ENCODE peak calls at places on chromosomes 6 and 20, in ten cellular contexts. I, P, L, F, R, G, O, Y, D and T are unnamed samples.

GRCh38 chr6:12536416-12536815 is 180.2 kb upstream of the PHACTR1 start:
- DNase-seq in I (no peak), P (no peak), L (no peak), F (no peak), R (no peak), G (no peak), O (no peak), Y (no peak), D (no peak), T (no peak)

GRCh38 chr6:133225560-133225959 is 15.6 kb upstream of the EYA4 start:
- DNase-seq in I (no peak), P (no peak), L (no peak), F (no peak), R (no peak), G (no peak), O (no peak), Y (no peak), D (no peak), T (no peak)

GRCh38 chr6:72643214-72643613 is 21.4 kb downstream of the KCNQ5 start:
- DNase-seq in I (no peak), P (no peak), L (no peak), F (no peak), R (no peak), G (no peak), O (no peak), Y (no peak), D (no peak), T (no peak)

GRCh38 chr6:81892911-81893310 is 140.4 kb upstream of the TENT5A start:
- DNase-seq in I (no peak), P (no peak), L (no peak), F (no peak), R (no peak), G (no peak), O (no peak), Y (no peak), D (no peak), T (no peak)

GRCh38 chr6:111759836-111760785 is 113.1 kb downstream of the FYN start:
- DNase-seq in I (no peak), P (no peak), L (no peak), F (no peak), R (no peak), G (no peak), O (no peak), Y (no peak), D (peak; percentile 98), T (peak; percentile 64)

GRCh38 chr6:34341481-34341971 is 50.9 kb downstream of the NUDT3 start:
- DNase-seq in I (no peak), P (peak; percentile 26), L (no peak), F (peak; percentile 38), R (no peak), G (no peak), O (no peak), Y (no peak), D (peak; percentile 70), T (no peak)

GRCh38 chr20:46710149-46710913 is 882 bp downstream of the SLC2A10 start:
- DNase-seq in I (no peak), P (no peak), L (no peak), F (no peak), R (no peak), G (no peak), O (no peak), Y (no peak), D (no peak), T (no peak)

GRCh38 chr20:51616060-51616459 is 73.5 kb upstream of the NFATC2 start:
- DNase-seq in I (no peak), P (no peak), L (no peak), F (no peak), R (no peak), G (no peak), O (no peak), Y (no peak), D (no peak), T (no peak)

GRCh38 chr6:151916680-151917164 is 109.2 kb downstream of the ESR1 start:
- DNase-seq in I (no peak), P (peak; percentile 28), L (no peak), F (peak; percentile 97), R (no peak), G (no peak), O (peak; percentile 11), Y (no peak), D (peak; percentile 65), T (no peak)

DNA sequence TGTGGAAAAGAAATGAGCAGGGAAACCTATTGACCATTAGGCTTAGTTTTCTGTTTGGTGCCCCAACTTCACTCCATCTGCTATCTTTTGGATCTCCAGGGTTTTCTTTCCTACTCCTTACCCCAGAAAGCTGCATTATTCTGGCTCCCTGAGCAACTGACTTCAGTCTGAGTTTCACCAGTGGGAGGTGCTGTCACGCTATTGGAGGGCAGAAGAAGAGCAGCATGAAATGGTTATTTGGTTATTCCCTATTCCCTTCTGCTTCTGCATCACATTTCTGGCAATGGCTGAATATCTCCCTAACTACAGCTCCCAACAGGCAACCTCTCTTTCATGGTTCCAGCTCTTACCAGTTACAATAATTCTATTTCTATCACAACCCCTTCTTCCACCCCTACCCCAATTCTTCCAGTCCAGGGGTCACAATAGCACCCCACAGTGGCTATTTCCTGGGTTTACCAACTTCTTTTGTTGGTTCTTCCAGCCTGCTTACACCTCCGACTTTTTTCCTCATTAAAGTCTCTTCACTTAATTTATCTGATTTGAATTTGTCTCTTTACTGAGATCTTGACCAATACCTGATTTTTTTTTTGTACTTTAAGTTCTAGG is 311.5 kb downstream of the PLCB1 start:
- DNase-seq in I (no peak), P (no peak), L (no peak), F (no peak), R (no peak), G (no peak), O (no peak), Y (no peak), D (no peak), T (no peak)
- TF ChIP-seq CTCF in I (no peak), P (no peak), L (no peak), F (peak; percentile 52), R (no peak), G (no peak), O (no peak), Y (no peak), D (no peak), T (no peak)

GRCh38 chr20:24994470-24995368 is 2.2 kb upstream of the APMAP start:
- DNase-seq in I (peak; percentile 72), P (peak; percentile 72), L (peak; percentile 80), F (peak; percentile 72), R (peak; percentile 85), G (peak; percentile 84), O (peak; percentile 42), Y (peak; percentile 79), D (peak; percentile 78), T (peak; percentile 89)

GRCh38 chr20:24994186-24994465 is 1.6 kb upstream of the APMAP start:
- DNase-seq in I (no peak), P (no peak), L (no peak), F (no peak), R (no peak), G (no peak), O (no peak), Y (no peak), D (no peak), T (no peak)

GRCh38 chr20:24992420-24993205 is at the start of gene APMAP:
- DNase-seq in I (peak; percentile 98), P (peak; percentile 93), L (peak; percentile 98), F (peak; percentile 87), R (peak; percentile 91), G (peak; percentile 95), O (peak; percentile 66), Y (peak; percentile 98), D (peak; percentile 89), T (peak; percentile 98)

GRCh38 chr20:24991897-24992419 is 593 bp downstream of the APMAP start:
- DNase-seq in I (peak; percentile 32), P (no peak), L (no peak), F (no peak), R (peak; percentile 24), G (no peak), O (no peak), Y (no peak), D (no peak), T (peak; percentile 31)

GRCh38 chr20:24993337-24994185 is 1.0 kb upstream of the APMAP start:
- DNase-seq in I (no peak), P (no peak), L (no peak), F (peak; percentile 56), R (no peak), G (no peak), O (no peak), Y (no peak), D (peak; percentile 72), T (no peak)
- TF ChIP-seq CTCF in I (peak; percentile 24), P (no peak), L (no peak), F (peak; percentile 65), R (no peak), G (no peak), O (peak; percentile 18), Y (peak; percentile 52), D (peak; percentile 11), T (no peak)

DNA sequence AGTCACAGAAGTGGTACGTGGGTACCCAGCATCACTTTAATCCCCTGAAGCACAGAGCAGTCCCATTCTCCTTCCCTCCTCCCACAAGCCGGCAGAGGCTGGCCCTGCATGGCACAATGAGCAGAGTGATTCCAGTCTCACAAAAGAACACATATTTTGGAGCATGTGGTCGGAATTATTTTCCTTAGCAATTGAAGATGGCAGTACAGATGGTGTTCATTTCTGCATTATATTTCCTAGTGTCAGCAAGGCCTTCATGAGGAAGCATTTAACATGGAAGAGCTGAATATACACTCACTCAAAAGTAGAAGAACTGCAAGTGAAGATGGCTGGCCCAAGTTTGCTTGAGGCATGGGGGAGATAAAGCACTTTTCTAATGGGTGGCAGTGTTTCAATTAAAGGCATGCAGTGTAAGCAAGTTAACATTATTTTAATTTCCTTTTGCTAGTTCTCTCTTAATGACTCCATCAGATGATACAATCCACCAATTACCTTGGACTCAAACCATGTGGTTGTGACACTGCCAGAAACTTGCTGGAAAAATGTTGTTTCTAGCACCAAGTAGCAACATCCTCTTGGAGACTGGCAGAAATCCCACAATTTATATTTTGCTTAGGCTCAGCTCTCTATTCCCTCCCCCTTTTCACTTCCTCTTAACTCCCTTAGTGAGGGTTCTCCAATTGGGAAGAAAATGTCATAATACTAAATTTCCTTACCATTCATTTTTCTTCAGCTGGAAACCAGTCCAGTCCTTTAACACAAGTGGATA is 74.4 kb downstream of the ARHGAP18 start:
- DNase-seq in I (no peak), P (no peak), L (no peak), F (peak; percentile 73), R (no peak), G (no peak), O (peak; percentile 68), Y (no peak), D (peak; percentile 87), T (no peak)
- TF ChIP-seq CTCF in I (no peak), P (no peak), L (peak; percentile 6), F (no peak), R (no peak), G (no peak), O (no peak), Y (no peak), D (no peak), T (no peak)

DNA sequence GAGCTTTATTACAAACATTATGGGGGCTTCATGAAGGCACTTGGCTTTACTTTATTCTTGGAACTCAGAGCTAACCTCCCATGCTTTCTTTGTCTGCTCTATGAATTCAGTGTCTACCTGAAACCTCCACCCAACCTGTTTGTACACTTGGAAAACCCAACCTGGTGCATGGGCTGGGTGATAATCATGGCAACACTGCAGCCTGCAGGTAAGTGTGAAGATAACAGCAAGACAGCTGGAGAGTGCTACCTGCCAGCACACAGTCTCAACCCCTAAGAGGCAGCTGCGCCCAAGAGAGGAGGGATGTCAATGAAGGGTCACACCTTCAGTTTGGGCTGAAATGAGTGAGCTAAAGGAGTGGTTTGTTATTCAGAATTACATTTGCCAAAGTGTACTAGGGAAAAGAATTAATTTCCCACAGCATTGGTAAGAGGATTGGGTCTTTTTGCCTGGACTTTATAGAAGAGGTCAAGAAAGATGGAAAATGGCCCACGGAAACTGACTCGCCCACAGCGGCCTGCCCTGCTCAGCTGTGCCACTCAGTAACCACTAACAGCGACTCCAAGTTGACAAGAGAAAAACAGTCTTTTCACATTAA is 24.4 kb downstream of the FOXQ1 start:
- DNase-seq in I (no peak), P (peak; percentile 59), L (no peak), F (no peak), R (peak; percentile 22), G (no peak), O (no peak), Y (no peak), D (no peak), T (peak; percentile 9)
- TF ChIP-seq CTCF in I (no peak), P (no peak), L (no peak), F (peak; percentile 70), R (peak; percentile 29), G (no peak), O (peak; percentile 10), Y (no peak), D (no peak), T (no peak)